ENCODE peak calls at places on chromosomes 12 and 14, in ten cellular contexts. One of them, this sample, is unnamed.

GRCh38 chr14:62710811-62711210 is 334.4 kb downstream of the KCNH5 start:
- DNase-seq in stromal cell of bone marrow: no peak
- DNase-seq in stimulated activated CD4-positive, alpha-beta T cell treated with anti-CD3 and anti-CD28 coated beads, Interleukin-12 subunit alpha, Interleukin-12 subunit beta, amount 100 ng/mL, for 4 hours: no peak
- DNase-seq in Calu3: no peak
- DNase-seq in NCI-H1092 treated with DMSO at 0.1 percent for 48 hours: peak
- DNase-seq in Peyer's patch: no peak
- DNase-seq in H4: no peak
- DNase-seq in CD4-positive, alpha-beta T cell: no peak
- DNase-seq in activated T-helper 2 cell treated with anti-CD3 and anti-CD28 coated beads, Interferon-gamma antibody, Interleukin-2, Interleukin-4, amounts not matched to agents 10 μg/mL and 5 μg/mL and 100 μg/mL, durations not matched to agents 14 hours and 24 hours and 36 hours: no peak
- DNase-seq in EL: no peak
- DNase-seq in this sample: no peak

GRCh38 chr12:97465012-97465345 is 2.4 kb downstream of the RMST start:
- DNase-seq in stromal cell of bone marrow: no peak
- DNase-seq in stimulated activated CD4-positive, alpha-beta T cell treated with anti-CD3 and anti-CD28 coated beads, Interleukin-12 subunit alpha, Interleukin-12 subunit beta, amount 100 ng/mL, for 4 hours: no peak
- DNase-seq in Calu3: no peak
- DNase-seq in NCI-H1092 treated with DMSO at 0.1 percent for 48 hours: peak
- DNase-seq in Peyer's patch: no peak
- DNase-seq in H4: no peak
- DNase-seq in CD4-positive, alpha-beta T cell: no peak
- DNase-seq in activated T-helper 2 cell treated with anti-CD3 and anti-CD28 coated beads, Interferon-gamma antibody, Interleukin-2, Interleukin-4, amounts not matched to agents 10 μg/mL and 5 μg/mL and 100 μg/mL, durations not matched to agents 14 hours and 24 hours and 36 hours: no peak
- DNase-seq in EL: no peak
- DNase-seq in this sample: peak

GRCh38 chr12:65996146-65996545 is 134.4 kb downstream of the LLPH start:
- DNase-seq in stromal cell of bone marrow: no peak
- DNase-seq in stimulated activated CD4-positive, alpha-beta T cell treated with anti-CD3 and anti-CD28 coated beads, Interleukin-12 subunit alpha, Interleukin-12 subunit beta, amount 100 ng/mL, for 4 hours: no peak
- DNase-seq in Calu3: no peak
- DNase-seq in NCI-H1092 treated with DMSO at 0.1 percent for 48 hours: no peak
- DNase-seq in Peyer's patch: no peak
- DNase-seq in H4: no peak
- DNase-seq in CD4-positive, alpha-beta T cell: no peak
- DNase-seq in activated T-helper 2 cell treated with anti-CD3 and anti-CD28 coated beads, Interferon-gamma antibody, Interleukin-2, Interleukin-4, amounts not matched to agents 10 μg/mL and 5 μg/mL and 100 μg/mL, durations not matched to agents 14 hours and 24 hours and 36 hours: no peak
- DNase-seq in EL: no peak
- DNase-seq in this sample: no peak

GRCh38 chr14:99136047-99136400 is 136.0 kb downstream of the BCL11B start:
- DNase-seq in stromal cell of bone marrow: no peak
- DNase-seq in stimulated activated CD4-positive, alpha-beta T cell treated with anti-CD3 and anti-CD28 coated beads, Interleukin-12 subunit alpha, Interleukin-12 subunit beta, amount 100 ng/mL, for 4 hours: no peak
- DNase-seq in Calu3: no peak
- DNase-seq in NCI-H1092 treated with DMSO at 0.1 percent for 48 hours: no peak
- DNase-seq in Peyer's patch: no peak
- DNase-seq in H4: no peak
- DNase-seq in CD4-positive, alpha-beta T cell: no peak
- DNase-seq in activated T-helper 2 cell treated with anti-CD3 and anti-CD28 coated beads, Interferon-gamma antibody, Interleukin-2, Interleukin-4, amounts not matched to agents 10 μg/mL and 5 μg/mL and 100 μg/mL, durations not matched to agents 14 hours and 24 hours and 36 hours: no peak
- DNase-seq in EL: no peak
- DNase-seq in this sample: peak

GRCh38 chr14:99099051-99099787 is 172.8 kb downstream of the BCL11B start:
- DNase-seq in stromal cell of bone marrow: no peak
- DNase-seq in stimulated activated CD4-positive, alpha-beta T cell treated with anti-CD3 and anti-CD28 coated beads, Interleukin-12 subunit alpha, Interleukin-12 subunit beta, amount 100 ng/mL, for 4 hours: no peak
- DNase-seq in Calu3: no peak
- DNase-seq in NCI-H1092 treated with DMSO at 0.1 percent for 48 hours: no peak
- DNase-seq in Peyer's patch: no peak
- DNase-seq in H4: no peak
- DNase-seq in CD4-positive, alpha-beta T cell: no peak
- DNase-seq in activated T-helper 2 cell treated with anti-CD3 and anti-CD28 coated beads, Interferon-gamma antibody, Interleukin-2, Interleukin-4, amounts not matched to agents 10 μg/mL and 5 μg/mL and 100 μg/mL, durations not matched to agents 14 hours and 24 hours and 36 hours: no peak
- DNase-seq in EL: no peak
- DNase-seq in this sample: no peak

GRCh38 chr12:102950107-102950949 is 7.1 kb upstream of the ASCL1 start:
- DNase-seq in stromal cell of bone marrow: no peak
- DNase-seq in stimulated activated CD4-positive, alpha-beta T cell treated with anti-CD3 and anti-CD28 coated beads, Interleukin-12 subunit alpha, Interleukin-12 subunit beta, amount 100 ng/mL, for 4 hours: no peak
- DNase-seq in Calu3: no peak
- DNase-seq in NCI-H1092 treated with DMSO at 0.1 percent for 48 hours: peak
- DNase-seq in Peyer's patch: no peak
- DNase-seq in H4: no peak
- DNase-seq in CD4-positive, alpha-beta T cell: no peak
- DNase-seq in activated T-helper 2 cell treated with anti-CD3 and anti-CD28 coated beads, Interferon-gamma antibody, Interleukin-2, Interleukin-4, amounts not matched to agents 10 μg/mL and 5 μg/mL and 100 μg/mL, durations not matched to agents 14 hours and 24 hours and 36 hours: no peak
- DNase-seq in EL: no peak
- DNase-seq in this sample: peak

GRCh38 chr12:89156324-89156723 is 196.0 kb downstream of the DUSP6 start:
- DNase-seq in stromal cell of bone marrow: no peak
- DNase-seq in stimulated activated CD4-positive, alpha-beta T cell treated with anti-CD3 and anti-CD28 coated beads, Interleukin-12 subunit alpha, Interleukin-12 subunit beta, amount 100 ng/mL, for 4 hours: no peak
- DNase-seq in Calu3: no peak
- DNase-seq in NCI-H1092 treated with DMSO at 0.1 percent for 48 hours: no peak
- DNase-seq in Peyer's patch: no peak
- DNase-seq in H4: no peak
- DNase-seq in CD4-positive, alpha-beta T cell: no peak
- DNase-seq in activated T-helper 2 cell treated with anti-CD3 and anti-CD28 coated beads, Interferon-gamma antibody, Interleukin-2, Interleukin-4, amounts not matched to agents 10 μg/mL and 5 μg/mL and 100 μg/mL, durations not matched to agents 14 hours and 24 hours and 36 hours: no peak
- DNase-seq in EL: no peak
- DNase-seq in this sample: no peak

GRCh38 chr14:105883066-105884005 is 357.0 kb downstream of the TMEM121 start:
- DNase-seq in stromal cell of bone marrow: no peak
- DNase-seq in stimulated activated CD4-positive, alpha-beta T cell treated with anti-CD3 and anti-CD28 coated beads, Interleukin-12 subunit alpha, Interleukin-12 subunit beta, amount 100 ng/mL, for 4 hours: no peak
- DNase-seq in Calu3: no peak
- DNase-seq in NCI-H1092 treated with DMSO at 0.1 percent for 48 hours: no peak
- DNase-seq in Peyer's patch: peak
- DNase-seq in H4: no peak
- DNase-seq in CD4-positive, alpha-beta T cell: no peak
- DNase-seq in activated T-helper 2 cell treated with anti-CD3 and anti-CD28 coated beads, Interferon-gamma antibody, Interleukin-2, Interleukin-4, amounts not matched to agents 10 μg/mL and 5 μg/mL and 100 μg/mL, durations not matched to agents 14 hours and 24 hours and 36 hours: no peak
- DNase-seq in EL: no peak
- DNase-seq in this sample: peak

GRCh38 chr14:37973031-37973908 is 234.4 kb upstream of the SSTR1 start:
- DNase-seq in stromal cell of bone marrow: no peak
- DNase-seq in stimulated activated CD4-positive, alpha-beta T cell treated with anti-CD3 and anti-CD28 coated beads, Interleukin-12 subunit alpha, Interleukin-12 subunit beta, amount 100 ng/mL, for 4 hours: no peak
- DNase-seq in Calu3: no peak
- DNase-seq in NCI-H1092 treated with DMSO at 0.1 percent for 48 hours: no peak
- DNase-seq in Peyer's patch: no peak
- DNase-seq in H4: no peak
- DNase-seq in CD4-positive, alpha-beta T cell: no peak
- DNase-seq in activated T-helper 2 cell treated with anti-CD3 and anti-CD28 coated beads, Interferon-gamma antibody, Interleukin-2, Interleukin-4, amounts not matched to agents 10 μg/mL and 5 μg/mL and 100 μg/mL, durations not matched to agents 14 hours and 24 hours and 36 hours: no peak
- DNase-seq in EL: peak
- DNase-seq in this sample: no peak

GRCh38 chr14:105418269-105419054 is 1.2 kb upstream of the MTA1 start:
- DNase-seq in stromal cell of bone marrow: no peak
- DNase-seq in stimulated activated CD4-positive, alpha-beta T cell treated with anti-CD3 and anti-CD28 coated beads, Interleukin-12 subunit alpha, Interleukin-12 subunit beta, amount 100 ng/mL, for 4 hours: no peak
- DNase-seq in Calu3: no peak
- DNase-seq in NCI-H1092 treated with DMSO at 0.1 percent for 48 hours: no peak
- DNase-seq in Peyer's patch: no peak
- DNase-seq in H4: no peak
- DNase-seq in CD4-positive, alpha-beta T cell: no peak
- DNase-seq in activated T-helper 2 cell treated with anti-CD3 and anti-CD28 coated beads, Interferon-gamma antibody, Interleukin-2, Interleukin-4, amounts not matched to agents 10 μg/mL and 5 μg/mL and 100 μg/mL, durations not matched to agents 14 hours and 24 hours and 36 hours: no peak
- DNase-seq in EL: no peak
- DNase-seq in this sample: peak

GRCh38 chr14:89294872-89295271 is 122.2 kb downstream of the FOXN3 start:
- DNase-seq in stromal cell of bone marrow: no peak
- DNase-seq in stimulated activated CD4-positive, alpha-beta T cell treated with anti-CD3 and anti-CD28 coated beads, Interleukin-12 subunit alpha, Interleukin-12 subunit beta, amount 100 ng/mL, for 4 hours: no peak
- DNase-seq in Calu3: no peak
- DNase-seq in NCI-H1092 treated with DMSO at 0.1 percent for 48 hours: no peak
- DNase-seq in Peyer's patch: no peak
- DNase-seq in H4: no peak
- DNase-seq in CD4-positive, alpha-beta T cell: no peak
- DNase-seq in activated T-helper 2 cell treated with anti-CD3 and anti-CD28 coated beads, Interferon-gamma antibody, Interleukin-2, Interleukin-4, amounts not matched to agents 10 μg/mL and 5 μg/mL and 100 μg/mL, durations not matched to agents 14 hours and 24 hours and 36 hours: no peak
- DNase-seq in EL: no peak
- DNase-seq in this sample: no peak

GRCh38 chr12:40152783-40153383 is 47.0 kb upstream of the SLC2A13 start:
- DNase-seq in stromal cell of bone marrow: peak
- DNase-seq in stimulated activated CD4-positive, alpha-beta T cell treated with anti-CD3 and anti-CD28 coated beads, Interleukin-12 subunit alpha, Interleukin-12 subunit beta, amount 100 ng/mL, for 4 hours: peak
- DNase-seq in Calu3: peak
- DNase-seq in NCI-H1092 treated with DMSO at 0.1 percent for 48 hours: no peak
- DNase-seq in Peyer's patch: no peak
- DNase-seq in H4: no peak
- DNase-seq in CD4-positive, alpha-beta T cell: peak
- DNase-seq in activated T-helper 2 cell treated with anti-CD3 and anti-CD28 coated beads, Interferon-gamma antibody, Interleukin-2, Interleukin-4, amounts not matched to agents 10 μg/mL and 5 μg/mL and 100 μg/mL, durations not matched to agents 14 hours and 24 hours and 36 hours: no peak
- DNase-seq in EL: peak
- DNase-seq in this sample: peak

GRCh38 chr12:124321040-124321481 is 26.2 kb downstream of the RFLNA start:
- DNase-seq in stromal cell of bone marrow: peak
- DNase-seq in stimulated activated CD4-positive, alpha-beta T cell treated with anti-CD3 and anti-CD28 coated beads, Interleukin-12 subunit alpha, Interleukin-12 subunit beta, amount 100 ng/mL, for 4 hours: peak
- DNase-seq in Calu3: peak
- DNase-seq in NCI-H1092 treated with DMSO at 0.1 percent for 48 hours: no peak
- DNase-seq in Peyer's patch: peak
- DNase-seq in H4: no peak
- DNase-seq in CD4-positive, alpha-beta T cell: peak
- DNase-seq in activated T-helper 2 cell treated with anti-CD3 and anti-CD28 coated beads, Interferon-gamma antibody, Interleukin-2, Interleukin-4, amounts not matched to agents 10 μg/mL and 5 μg/mL and 100 μg/mL, durations not matched to agents 14 hours and 24 hours and 36 hours: peak
- DNase-seq in EL: peak
- DNase-seq in this sample: peak

GRCh38 chr12:116400671-116401357 is 123.3 kb upstream of the MED13L start:
- DNase-seq in stromal cell of bone marrow: no peak
- DNase-seq in stimulated activated CD4-positive, alpha-beta T cell treated with anti-CD3 and anti-CD28 coated beads, Interleukin-12 subunit alpha, Interleukin-12 subunit beta, amount 100 ng/mL, for 4 hours: no peak
- DNase-seq in Calu3: no peak
- DNase-seq in NCI-H1092 treated with DMSO at 0.1 percent for 48 hours: no peak
- DNase-seq in Peyer's patch: no peak
- DNase-seq in H4: no peak
- DNase-seq in CD4-positive, alpha-beta T cell: no peak
- DNase-seq in activated T-helper 2 cell treated with anti-CD3 and anti-CD28 coated beads, Interferon-gamma antibody, Interleukin-2, Interleukin-4, amounts not matched to agents 10 μg/mL and 5 μg/mL and 100 μg/mL, durations not matched to agents 14 hours and 24 hours and 36 hours: no peak
- DNase-seq in EL: no peak
- DNase-seq in this sample: no peak

GRCh38 chr14:75542585-75543091 is 20.4 kb downstream of the BATF start:
- DNase-seq in stromal cell of bone marrow: no peak
- DNase-seq in stimulated activated CD4-positive, alpha-beta T cell treated with anti-CD3 and anti-CD28 coated beads, Interleukin-12 subunit alpha, Interleukin-12 subunit beta, amount 100 ng/mL, for 4 hours: peak
- DNase-seq in Calu3: peak
- DNase-seq in NCI-H1092 treated with DMSO at 0.1 percent for 48 hours: no peak
- DNase-seq in Peyer's patch: no peak
- DNase-seq in H4: peak
- DNase-seq in CD4-positive, alpha-beta T cell: peak
- DNase-seq in activated T-helper 2 cell treated with anti-CD3 and anti-CD28 coated beads, Interferon-gamma antibody, Interleukin-2, Interleukin-4, amounts not matched to agents 10 μg/mL and 5 μg/mL and 100 μg/mL, durations not matched to agents 14 hours and 24 hours and 36 hours: peak
- DNase-seq in EL: peak
- DNase-seq in this sample: no peak

GRCh38 chr12:109777544-109777943 is 55.7 kb downstream of the TRPV4 start:
- DNase-seq in stromal cell of bone marrow: no peak
- DNase-seq in stimulated activated CD4-positive, alpha-beta T cell treated with anti-CD3 and anti-CD28 coated beads, Interleukin-12 subunit alpha, Interleukin-12 subunit beta, amount 100 ng/mL, for 4 hours: no peak
- DNase-seq in Calu3: peak
- DNase-seq in NCI-H1092 treated with DMSO at 0.1 percent for 48 hours: no peak
- DNase-seq in Peyer's patch: peak
- DNase-seq in H4: peak
- DNase-seq in CD4-positive, alpha-beta T cell: peak
- DNase-seq in activated T-helper 2 cell treated with anti-CD3 and anti-CD28 coated beads, Interferon-gamma antibody, Interleukin-2, Interleukin-4, amounts not matched to agents 10 μg/mL and 5 μg/mL and 100 μg/mL, durations not matched to agents 14 hours and 24 hours and 36 hours: peak
- DNase-seq in EL: peak
- DNase-seq in this sample: peak

GRCh38 chr12:4148418-4149056 is 125.0 kb upstream of the CCND2 start:
- DNase-seq in stromal cell of bone marrow: no peak
- DNase-seq in stimulated activated CD4-positive, alpha-beta T cell treated with anti-CD3 and anti-CD28 coated beads, Interleukin-12 subunit alpha, Interleukin-12 subunit beta, amount 100 ng/mL, for 4 hours: no peak
- DNase-seq in Calu3: no peak
- DNase-seq in NCI-H1092 treated with DMSO at 0.1 percent for 48 hours: no peak
- DNase-seq in Peyer's patch: peak
- DNase-seq in H4: no peak
- DNase-seq in CD4-positive, alpha-beta T cell: peak
- DNase-seq in activated T-helper 2 cell treated with anti-CD3 and anti-CD28 coated beads, Interferon-gamma antibody, Interleukin-2, Interleukin-4, amounts not matched to agents 10 μg/mL and 5 μg/mL and 100 μg/mL, durations not matched to agents 14 hours and 24 hours and 36 hours: no peak
- DNase-seq in EL: no peak
- DNase-seq in this sample: peak

GRCh38 chr12:114684098-114684869 is at the start of gene TBX3:
- DNase-seq in stromal cell of bone marrow: peak
- DNase-seq in stimulated activated CD4-positive, alpha-beta T cell treated with anti-CD3 and anti-CD28 coated beads, Interleukin-12 subunit alpha, Interleukin-12 subunit beta, amount 100 ng/mL, for 4 hours: peak
- DNase-seq in Calu3: peak
- DNase-seq in NCI-H1092 treated with DMSO at 0.1 percent for 48 hours: peak
- DNase-seq in Peyer's patch: peak
- DNase-seq in H4: peak
- DNase-seq in CD4-positive, alpha-beta T cell: no peak
- DNase-seq in activated T-helper 2 cell treated with anti-CD3 and anti-CD28 coated beads, Interferon-gamma antibody, Interleukin-2, Interleukin-4, amounts not matched to agents 10 μg/mL and 5 μg/mL and 100 μg/mL, durations not matched to agents 14 hours and 24 hours and 36 hours: peak
- DNase-seq in EL: peak
- DNase-seq in this sample: peak

GRCh38 chr14:99579903-99580570 is 24.0 kb downstream of the CCDC85C start:
- DNase-seq in stromal cell of bone marrow: no peak
- DNase-seq in stimulated activated CD4-positive, alpha-beta T cell treated with anti-CD3 and anti-CD28 coated beads, Interleukin-12 subunit alpha, Interleukin-12 subunit beta, amount 100 ng/mL, for 4 hours: no peak
- DNase-seq in Calu3: peak
- DNase-seq in NCI-H1092 treated with DMSO at 0.1 percent for 48 hours: no peak
- DNase-seq in Peyer's patch: peak
- DNase-seq in H4: no peak
- DNase-seq in CD4-positive, alpha-beta T cell: no peak
- DNase-seq in activated T-helper 2 cell treated with anti-CD3 and anti-CD28 coated beads, Interferon-gamma antibody, Interleukin-2, Interleukin-4, amounts not matched to agents 10 μg/mL and 5 μg/mL and 100 μg/mL, durations not matched to agents 14 hours and 24 hours and 36 hours: no peak
- DNase-seq in EL: peak
- DNase-seq in this sample: peak

GRCh38 chr12:120496353-120497340 is 734 bp downstream of the DYNLL1 start:
- DNase-seq in stromal cell of bone marrow: peak
- DNase-seq in stimulated activated CD4-positive, alpha-beta T cell treated with anti-CD3 and anti-CD28 coated beads, Interleukin-12 subunit alpha, Interleukin-12 subunit beta, amount 100 ng/mL, for 4 hours: peak
- DNase-seq in Calu3: peak
- DNase-seq in NCI-H1092 treated with DMSO at 0.1 percent for 48 hours: peak
- DNase-seq in Peyer's patch: peak
- DNase-seq in H4: peak
- DNase-seq in CD4-positive, alpha-beta T cell: peak
- DNase-seq in activated T-helper 2 cell treated with anti-CD3 and anti-CD28 coated beads, Interferon-gamma antibody, Interleukin-2, Interleukin-4, amounts not matched to agents 10 μg/mL and 5 μg/mL and 100 μg/mL, durations not matched to agents 14 hours and 24 hours and 36 hours: peak
- DNase-seq in EL: peak
- DNase-seq in this sample: peak

GRCh38 chr12:50505945-50506344 is 1.2 kb downstream of the DIP2B start:
- DNase-seq in stromal cell of bone marrow: no peak
- DNase-seq in stimulated activated CD4-positive, alpha-beta T cell treated with anti-CD3 and anti-CD28 coated beads, Interleukin-12 subunit alpha, Interleukin-12 subunit beta, amount 100 ng/mL, for 4 hours: no peak
- DNase-seq in Calu3: no peak
- DNase-seq in NCI-H1092 treated with DMSO at 0.1 percent for 48 hours: no peak
- DNase-seq in Peyer's patch: no peak
- DNase-seq in H4: no peak
- DNase-seq in CD4-positive, alpha-beta T cell: no peak
- DNase-seq in activated T-helper 2 cell treated with anti-CD3 and anti-CD28 coated beads, Interferon-gamma antibody, Interleukin-2, Interleukin-4, amounts not matched to agents 10 μg/mL and 5 μg/mL and 100 μg/mL, durations not matched to agents 14 hours and 24 hours and 36 hours: no peak
- DNase-seq in EL: peak
- DNase-seq in this sample: no peak

GRCh38 chr12:27554421-27555186 is 30.6 kb downstream of the PPFIBP1 start:
- DNase-seq in stromal cell of bone marrow: peak
- DNase-seq in stimulated activated CD4-positive, alpha-beta T cell treated with anti-CD3 and anti-CD28 coated beads, Interleukin-12 subunit alpha, Interleukin-12 subunit beta, amount 100 ng/mL, for 4 hours: no peak
- DNase-seq in Calu3: no peak
- DNase-seq in NCI-H1092 treated with DMSO at 0.1 percent for 48 hours: no peak
- DNase-seq in Peyer's patch: no peak
- DNase-seq in H4: no peak
- DNase-seq in CD4-positive, alpha-beta T cell: no peak
- DNase-seq in activated T-helper 2 cell treated with anti-CD3 and anti-CD28 coated beads, Interferon-gamma antibody, Interleukin-2, Interleukin-4, amounts not matched to agents 10 μg/mL and 5 μg/mL and 100 μg/mL, durations not matched to agents 14 hours and 24 hours and 36 hours: no peak
- DNase-seq in EL: peak
- DNase-seq in this sample: no peak

GRCh38 chr14:34299360-34299759 is 162.7 kb downstream of the SPTSSA start:
- DNase-seq in stromal cell of bone marrow: no peak
- DNase-seq in stimulated activated CD4-positive, alpha-beta T cell treated with anti-CD3 and anti-CD28 coated beads, Interleukin-12 subunit alpha, Interleukin-12 subunit beta, amount 100 ng/mL, for 4 hours: no peak
- DNase-seq in Calu3: no peak
- DNase-seq in NCI-H1092 treated with DMSO at 0.1 percent for 48 hours: no peak
- DNase-seq in Peyer's patch: no peak
- DNase-seq in H4: no peak
- DNase-seq in CD4-positive, alpha-beta T cell: no peak
- DNase-seq in activated T-helper 2 cell treated with anti-CD3 and anti-CD28 coated beads, Interferon-gamma antibody, Interleukin-2, Interleukin-4, amounts not matched to agents 10 μg/mL and 5 μg/mL and 100 μg/mL, durations not matched to agents 14 hours and 24 hours and 36 hours: no peak
- DNase-seq in EL: no peak
- DNase-seq in this sample: peak

GRCh38 chr14:53355581-53356112 is 202.5 kb upstream of the DDHD1 start:
- DNase-seq in stromal cell of bone marrow: no peak
- DNase-seq in stimulated activated CD4-positive, alpha-beta T cell treated with anti-CD3 and anti-CD28 coated beads, Interleukin-12 subunit alpha, Interleukin-12 subunit beta, amount 100 ng/mL, for 4 hours: no peak
- DNase-seq in Calu3: no peak
- DNase-seq in NCI-H1092 treated with DMSO at 0.1 percent for 48 hours: peak
- DNase-seq in Peyer's patch: no peak
- DNase-seq in H4: peak
- DNase-seq in CD4-positive, alpha-beta T cell: no peak
- DNase-seq in activated T-helper 2 cell treated with anti-CD3 and anti-CD28 coated beads, Interferon-gamma antibody, Interleukin-2, Interleukin-4, amounts not matched to agents 10 μg/mL and 5 μg/mL and 100 μg/mL, durations not matched to agents 14 hours and 24 hours and 36 hours: no peak
- DNase-seq in EL: peak
- DNase-seq in this sample: peak

This sample was measured in endodermal cell.